ENCODE peak calls at places on chromosomes 4 and X, in six cellular contexts. N, A, Y, P, F and Z are unnamed samples.

GRCh38 chr4:2647403-2648158 is 108.6 kb downstream of the TNIP2 start:
- DNase-seq in N (no peak), A (no peak), Y (no peak), P (no peak), F (no peak), Z (no peak)

GRCh38 chr4:3339566-3339965 is 46.7 kb downstream of the RGS12 start:
- DNase-seq in N (no peak), A (no peak), Y (no peak), P (no peak), F (no peak), Z (no peak)

GRCh38 chr4:38939150-38939549 is 71.5 kb downstream of the FAM114A1 start:
- DNase-seq in N (no peak), A (no peak), Y (no peak), P (no peak), F (no peak), Z (no peak)

GRCh38 chrX:69387559-69388487 is 116.3 kb upstream of the NALF2 start:
- DNase-seq in N (peak; percentile 60), A (peak; percentile 62), Y (peak; percentile 23), P (peak; percentile 80), F (no peak), Z (peak; percentile 54)

GRCh38 chr4:152064282-152064681 is 303.5 kb upstream of the GATB start:
- DNase-seq in N (no peak), A (no peak), Y (no peak), P (no peak), F (no peak), Z (no peak)

GRCh38 chrX:109374276-109374960 is 107.5 kb downstream of the GUCY2F start:
- DNase-seq in N (no peak), A (no peak), Y (no peak), P (no peak), F (no peak), Z (no peak)

GRCh38 chr4:83490876-83491450 is 6.1 kb upstream of the ABRAXAS1 start:
- DNase-seq in N (peak; percentile 48), A (no peak), Y (peak; percentile 37), P (peak; percentile 61), F (no peak), Z (no peak)

GRCh38 chr4:5805270-5805669 is 87.6 kb downstream of the CRMP1 start:
- DNase-seq in N (no peak), A (no peak), Y (no peak), P (no peak), F (no peak), Z (no peak)

GRCh38 chr4:73345399-73345975 is 58.6 kb upstream of the ALB start:
- DNase-seq in N (peak; percentile 2), A (no peak), Y (no peak), P (no peak), F (no peak), Z (no peak)

GRCh38 chr4:13933163-13933562 is 305.6 kb upstream of the BOD1L1 start:
- DNase-seq in N (peak; percentile 66), A (no peak), Y (peak; percentile 24), P (no peak), F (no peak), Z (no peak)

GRCh38 chrX:107014927-107015326 is 14.9 kb upstream of the MORC4 start:
- DNase-seq in N (peak; percentile 34), A (no peak), Y (no peak), P (no peak), F (no peak), Z (no peak)

GRCh38 chr4:28686618-28687017 is 1826.0 kb downstream of the STIM2 start:
- DNase-seq in N (peak; percentile 32), A (no peak), Y (peak; percentile 6), P (peak; percentile 60), F (no peak), Z (peak; percentile 50)

GRCh38 chr4:45072981-45073380 is 346.6 kb upstream of the GNPDA2 start:
- DNase-seq in N (no peak), A (no peak), Y (no peak), P (no peak), F (no peak), Z (no peak)

GRCh38 chrX:150982786-150983525 is at the start of gene HMGB3:
- DNase-seq in N (peak; percentile 89), A (peak; percentile 90), Y (peak; percentile 85), P (peak; percentile 94), F (peak; percentile 63), Z (peak; percentile 68)

GRCh38 chr4:4860803-4861591 is 1.5 kb downstream of the MSX1 start:
- DNase-seq in N (peak; percentile 29), A (no peak), Y (no peak), P (no peak), F (no peak), Z (no peak)

GRCh38 chr4:76198411-76199237 is 15.0 kb downstream of the SCARB2 start:
- DNase-seq in N (peak; percentile 91), A (no peak), Y (peak; percentile 93), P (no peak), F (no peak), Z (no peak)
- H3K4me1 ChIP-seq in N (peaks cover 33% of the 10 kb centered on the region), A (peaks cover 11% of the 10 kb centered on the region), Y (peaks cover 51% of the 10 kb centered on the region), P (peaks cover 11% of the 10 kb centered on the region), F (peaks cover 49% of the 10 kb centered on the region), Z (no peaks in the 10 kb centered on the region)

GRCh38 chrX:24023972-24024664 is 2.9 kb downstream of the KLHL15 start:
- DNase-seq in N (peak; percentile 22), A (no peak), Y (peak; percentile 31), P (peak; percentile 72), F (no peak), Z (no peak)

GRCh38 chrX:24025741-24026402 is 1.1 kb downstream of the KLHL15 start:
- DNase-seq in N (peak; percentile 83), A (no peak), Y (peak; percentile 89), P (no peak), F (no peak), Z (no peak)

GRCh38 chrX:24024819-24025740 is 1.9 kb downstream of the KLHL15 start:
- DNase-seq in N (peak; percentile 96), A (peak; percentile 66), Y (peak; percentile 92), P (peak; percentile 93), F (peak; percentile 22), Z (no peak)

GRCh38 chrX:24026403-24026801 is 584 bp downstream of the KLHL15 start:
- DNase-seq in N (peak; percentile 40), A (no peak), Y (peak; percentile 26), P (no peak), F (no peak), Z (no peak)

DNA sequence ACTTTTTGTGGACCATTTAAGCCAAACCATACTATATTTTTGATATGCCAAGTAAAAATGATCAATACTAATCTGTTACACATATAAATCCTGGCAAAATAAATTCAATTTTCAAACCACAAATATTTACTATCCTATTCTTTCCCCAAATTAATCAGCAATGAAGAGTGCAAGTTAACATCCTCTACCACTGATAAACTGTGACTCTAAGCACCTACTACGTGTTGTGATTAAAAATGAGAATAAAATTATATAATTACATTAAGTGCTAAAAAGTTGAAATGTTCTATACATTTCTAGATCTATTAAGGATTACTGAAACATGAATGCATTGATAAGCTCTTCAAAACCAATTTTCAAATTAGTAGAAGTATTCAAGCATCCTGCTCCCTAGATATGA is 3.4 kb downstream of the KLHL15 start:
- DNase-seq in N (no peak), A (no peak), Y (no peak), P (no peak), F (no peak), Z (no peak)
- H3K4me3 ChIP-seq in N (peak overlapping the region; percentile 73), A (peak overlapping the region; percentile 72), Y (peak overlapping the region; percentile 70), P (peak overlapping the region; percentile 75), F (peak overlapping the region; percentile 89), Z (no peak overlapping the region)

GRCh38 chrX:53715336-53715924 is 28.9 kb upstream of the HUWE1 start:
- DNase-seq in N (no peak), A (no peak), Y (no peak), P (no peak), F (no peak), Z (no peak)

GRCh38 chrX:53716328-53717088 is 30.0 kb upstream of the HUWE1 start:
- DNase-seq in N (peak; percentile 28), A (no peak), Y (peak; percentile 32), P (no peak), F (no peak), Z (no peak)

GRCh38 chrX:53714580-53715335 is 28.2 kb upstream of the HUWE1 start:
- DNase-seq in N (peak; percentile 36), A (no peak), Y (peak; percentile 37), P (no peak), F (no peak), Z (no peak)

GRCh38 chrX:53718073-53718472 is 31.6 kb upstream of the HUWE1 start:
- DNase-seq in N (no peak), A (no peak), Y (no peak), P (no peak), F (no peak), Z (no peak)

GRCh38 chrX:53717205-53717604 is 30.7 kb upstream of the HUWE1 start:
- DNase-seq in N (no peak), A (no peak), Y (no peak), P (no peak), F (no peak), Z (no peak)
- H3K4me1 ChIP-seq in N (no peaks in the 10 kb centered on the region), A (no peaks in the 10 kb centered on the region), Y (peaks cover 5% of the 10 kb centered on the region), P (peaks cover 15% of the 10 kb centered on the region), F (no peaks in the 10 kb centered on the region), Z (no peaks in the 10 kb centered on the region)

GRCh38 chr4:188266386-188266785 is 127.1 kb downstream of the TRIML1 start:
- DNase-seq in N (no peak), A (no peak), Y (no peak), P (no peak), F (no peak), Z (no peak)

GRCh38 chr4:188268081-188268908 is 129.1 kb downstream of the TRIML1 start:
- DNase-seq in N (no peak), A (no peak), Y (no peak), P (no peak), F (no peak), Z (no peak)

GRCh38 chr4:188262464-188262863 is 123.2 kb downstream of the TRIML1 start:
- DNase-seq in N (no peak), A (no peak), Y (peak; percentile 62), P (no peak), F (no peak), Z (no peak)
- H3K4me3 ChIP-seq in N (no peak overlapping the region), A (no peak overlapping the region), Y (no peak overlapping the region), P (no peak overlapping the region), F (no peak overlapping the region), Z (no peak overlapping the region)